ENCODE peak calls at places on chromosomes 12 and 14, in six cellular contexts. One of them, this sample, is unnamed.

GRCh38 chr14:64682173-64682710 is 22.0 kb upstream of the PLEKHG3 start:
- DNase-seq in tibial artery: peak; percentile 83
- DNase-seq in esophagus squamous epithelium: no peak
- DNase-seq in uterus: peak; percentile 86
- DNase-seq in MG63: peak; percentile 96
- DNase-seq in suprapubic skin: no peak
- DNase-seq in this sample: peak; percentile 81

GRCh38 chr14:96264850-96265249 is 8.8 kb downstream of the BDKRB1 start:
- DNase-seq in uterus: no peak
- DNase-seq in esophagus squamous epithelium: no peak
- DNase-seq in MG63: no peak
- DNase-seq in tibial artery: no peak
- DNase-seq in suprapubic skin: no peak
- DNase-seq in this sample: no peak

GRCh38 chr14:36600431-36600830 is 18.0 kb upstream of the NKX2-8 start:
- DNase-seq in tibial artery: no peak
- DNase-seq in suprapubic skin: no peak
- DNase-seq in esophagus squamous epithelium: no peak
- DNase-seq in uterus: no peak
- DNase-seq in MG63: no peak
- DNase-seq in this sample: no peak

GRCh38 chr12:128911861-128912260 is 58.6 kb downstream of the GLT1D1 start:
- DNase-seq in uterus: no peak
- DNase-seq in esophagus squamous epithelium: no peak
- DNase-seq in tibial artery: no peak
- DNase-seq in suprapubic skin: no peak
- DNase-seq in MG63: no peak
- DNase-seq in this sample: no peak

GRCh38 chr12:50101663-50102062 is 2.1 kb upstream of the GPD1 start:
- DNase-seq in suprapubic skin: no peak
- DNase-seq in tibial artery: no peak
- DNase-seq in uterus: no peak
- DNase-seq in MG63: peak; percentile 19
- DNase-seq in esophagus squamous epithelium: no peak
- DNase-seq in this sample: no peak

GRCh38 chr12:116288735-116289134 is 11.2 kb upstream of the MED13L start:
- DNase-seq in esophagus squamous epithelium: no peak
- DNase-seq in uterus: no peak
- DNase-seq in MG63: no peak
- DNase-seq in tibial artery: no peak
- DNase-seq in suprapubic skin: no peak
- DNase-seq in this sample: no peak

GRCh38 chr12:54201001-54201794 is 12.4 kb upstream of the SMUG1 start:
- DNase-seq in esophagus squamous epithelium: no peak
- DNase-seq in MG63: peak; percentile 73
- DNase-seq in tibial artery: peak; percentile 49
- DNase-seq in uterus: peak; percentile 38
- DNase-seq in suprapubic skin: peak; percentile 88
- DNase-seq in this sample: peak; percentile 88

GRCh38 chr12:122096591-122097149 is 18.1 kb downstream of the MLXIP start:
- DNase-seq in MG63: no peak
- DNase-seq in esophagus squamous epithelium: no peak
- DNase-seq in tibial artery: no peak
- DNase-seq in suprapubic skin: peak; percentile 57
- DNase-seq in uterus: no peak
- DNase-seq in this sample: no peak

GRCh38 chr12:55742719-55743130 is at the start of gene GDF11:
- DNase-seq in esophagus squamous epithelium: no peak
- DNase-seq in uterus: peak; percentile 87
- DNase-seq in suprapubic skin: peak; percentile 87
- DNase-seq in MG63: peak; percentile 84
- DNase-seq in tibial artery: peak; percentile 74
- DNase-seq in this sample: peak; percentile 89

GRCh38 chr14:92122761-92123160 is 992 bp downstream of the CPSF2 start:
- DNase-seq in uterus: no peak
- DNase-seq in MG63: peak; percentile 8
- DNase-seq in suprapubic skin: no peak
- DNase-seq in esophagus squamous epithelium: no peak
- DNase-seq in tibial artery: no peak
- DNase-seq in this sample: no peak

GRCh38 chr14:22713631-22713950 is 52.9 kb upstream of the OXA1L start:
- DNase-seq in esophagus squamous epithelium: no peak
- DNase-seq in uterus: no peak
- DNase-seq in tibial artery: no peak
- DNase-seq in suprapubic skin: no peak
- DNase-seq in MG63: no peak
- DNase-seq in this sample: no peak

GRCh38 chr14:97584528-97584927 is 787.3 kb downstream of the VRK1 start:
- DNase-seq in MG63: no peak
- DNase-seq in uterus: no peak
- DNase-seq in tibial artery: no peak
- DNase-seq in esophagus squamous epithelium: no peak
- DNase-seq in suprapubic skin: no peak
- DNase-seq in this sample: no peak

GRCh38 chr14:75381642-75382041 is 46.2 kb upstream of the JDP2 start:
- DNase-seq in suprapubic skin: no peak
- DNase-seq in uterus: no peak
- DNase-seq in tibial artery: no peak
- DNase-seq in esophagus squamous epithelium: no peak
- DNase-seq in MG63: no peak
- DNase-seq in this sample: no peak

GRCh38 chr14:95918466-95918865 is 41.8 kb downstream of the TUNAR start:
- DNase-seq in suprapubic skin: no peak
- DNase-seq in esophagus squamous epithelium: no peak
- DNase-seq in MG63: no peak
- DNase-seq in uterus: no peak
- DNase-seq in tibial artery: no peak
- DNase-seq in this sample: no peak

DNA sequence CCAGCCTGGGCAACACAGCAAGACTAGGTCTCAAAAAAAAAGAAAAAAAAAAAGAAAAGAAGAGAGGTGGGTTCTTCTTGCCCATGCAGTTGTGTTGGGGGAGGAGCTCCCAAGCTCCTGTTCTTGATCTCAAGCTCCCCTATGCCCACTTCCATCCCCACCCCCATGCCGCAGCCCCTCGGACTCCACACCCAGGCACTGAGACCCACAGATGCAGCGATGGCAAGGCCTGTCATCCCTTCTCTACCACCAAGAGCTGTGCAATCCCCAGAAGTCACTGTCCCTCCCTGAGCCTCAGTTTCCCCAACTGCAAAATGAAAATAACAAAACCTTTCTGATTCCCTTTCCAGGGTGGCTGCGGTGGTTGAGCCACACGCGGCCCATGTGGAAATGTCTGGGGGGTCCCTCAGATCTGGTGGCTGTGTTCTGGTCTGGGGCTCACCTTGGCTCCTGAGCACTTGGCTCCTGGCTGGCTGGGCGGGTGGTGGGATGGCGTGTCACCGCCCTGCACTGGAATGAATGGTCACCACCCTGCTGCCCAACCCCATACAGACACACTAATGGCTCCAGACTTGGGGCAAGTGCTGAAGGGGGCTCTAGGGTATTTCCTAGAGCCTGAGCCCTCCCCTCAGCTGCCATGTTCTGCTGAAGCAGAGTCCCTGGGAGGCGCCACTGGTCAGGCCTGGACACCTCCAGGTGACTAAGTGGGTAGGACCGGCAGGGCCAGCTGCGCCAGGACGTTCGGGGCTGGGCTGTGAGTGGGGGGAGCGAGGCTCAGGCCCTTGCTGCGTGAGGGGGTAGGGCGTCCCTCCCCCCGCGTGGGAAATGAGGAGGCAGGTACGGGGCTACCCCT is 22.5 kb upstream of the KIF26A start:
- DNase-seq in uterus: peak; percentile 12
- DNase-seq in tibial artery: no peak
- DNase-seq in suprapubic skin: peak; percentile 69
- DNase-seq in MG63: no peak
- DNase-seq in esophagus squamous epithelium: no peak
- DNase-seq in this sample: peak; percentile 80
- H3K4me3 ChIP-seq in uterus: peak overlapping the region; percentile 42
- H3K4me3 ChIP-seq in tibial artery: peak overlapping the region; percentile 33
- H3K4me3 ChIP-seq in suprapubic skin: peak overlapping the region; percentile 67
- H3K4me3 ChIP-seq in MG63: no peak overlapping the region
- H3K4me3 ChIP-seq in esophagus squamous epithelium: peak overlapping the region; percentile 54
- H3K4me3 ChIP-seq in this sample: peak overlapping the region; percentile 42

GRCh38 chr12:113480336-113480688 is 8.6 kb upstream of the LHX5 start:
- DNase-seq in uterus: no peak
- DNase-seq in MG63: no peak
- DNase-seq in suprapubic skin: no peak
- DNase-seq in esophagus squamous epithelium: no peak
- DNase-seq in tibial artery: no peak
- DNase-seq in this sample: no peak

GRCh38 chr12:113478351-113479011 is 6.8 kb upstream of the LHX5 start:
- DNase-seq in uterus: no peak
- DNase-seq in tibial artery: no peak
- DNase-seq in MG63: no peak
- DNase-seq in suprapubic skin: no peak
- DNase-seq in esophagus squamous epithelium: no peak
- DNase-seq in this sample: no peak

GRCh38 chr12:113477842-113478215 is 6.2 kb upstream of the LHX5 start:
- DNase-seq in esophagus squamous epithelium: no peak
- DNase-seq in tibial artery: no peak
- DNase-seq in suprapubic skin: no peak
- DNase-seq in MG63: no peak
- DNase-seq in uterus: no peak
- DNase-seq in this sample: no peak

GRCh38 chr12:113479578-113480335 is 8.1 kb upstream of the LHX5 start:
- DNase-seq in tibial artery: no peak
- DNase-seq in MG63: peak; percentile 36
- DNase-seq in suprapubic skin: no peak
- DNase-seq in esophagus squamous epithelium: no peak
- DNase-seq in uterus: no peak
- DNase-seq in this sample: no peak

DNA sequence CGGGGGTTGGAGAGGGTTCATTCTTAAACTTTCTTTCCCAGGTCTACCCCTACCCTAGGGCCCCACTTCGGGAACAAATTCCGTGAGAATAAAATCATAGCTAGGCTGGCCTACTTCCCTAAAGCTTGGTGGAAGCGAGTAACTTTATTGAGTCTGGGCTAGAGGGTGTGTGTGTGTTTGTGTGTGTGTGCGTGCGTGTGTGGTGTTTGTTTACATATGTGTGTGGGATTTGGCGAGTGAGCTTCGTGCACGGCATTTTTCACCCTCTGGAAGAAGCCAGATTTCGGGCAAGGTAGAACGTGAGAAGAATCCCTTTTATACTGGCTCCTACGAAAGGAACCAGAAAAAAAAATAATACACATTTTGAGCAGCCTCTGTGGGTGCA is 7.5 kb upstream of the LHX5 start:
- DNase-seq in MG63: no peak
- DNase-seq in suprapubic skin: no peak
- DNase-seq in tibial artery: no peak
- DNase-seq in uterus: no peak
- DNase-seq in esophagus squamous epithelium: no peak
- DNase-seq in this sample: no peak
- H3K27me3 ChIP-seq in MG63: peaks cover 59% of the 10 kb centered on the region
- H3K27me3 ChIP-seq in suprapubic skin: peaks cover 99% of the 10 kb centered on the region
- H3K27me3 ChIP-seq in tibial artery: peaks cover 4% of the 10 kb centered on the region
- H3K27me3 ChIP-seq in uterus: peaks cover 54% of the 10 kb centered on the region
- H3K27me3 ChIP-seq in esophagus squamous epithelium: peaks cover 100% of the 10 kb centered on the region
- H3K27me3 ChIP-seq in this sample: peaks cover 99% of the 10 kb centered on the region

GRCh38 chr12:48818831-48819590 is 715 bp downstream of the CACNB3 start:
- DNase-seq in tibial artery: no peak
- DNase-seq in uterus: peak; percentile 52
- DNase-seq in suprapubic skin: no peak
- DNase-seq in MG63: peak; percentile 25
- DNase-seq in esophagus squamous epithelium: no peak
- DNase-seq in this sample: no peak

GRCh38 chr12:48822139-48822538 is 3.8 kb downstream of the CACNB3 start:
- DNase-seq in uterus: no peak
- DNase-seq in suprapubic skin: no peak
- DNase-seq in esophagus squamous epithelium: no peak
- DNase-seq in MG63: no peak
- DNase-seq in tibial artery: no peak
- DNase-seq in this sample: no peak

GRCh38 chr12:48819986-48820385 is 1.7 kb downstream of the CACNB3 start:
- DNase-seq in uterus: no peak
- DNase-seq in suprapubic skin: no peak
- DNase-seq in esophagus squamous epithelium: no peak
- DNase-seq in MG63: no peak
- DNase-seq in tibial artery: no peak
- DNase-seq in this sample: no peak

GRCh38 chr12:48817957-48818830 is at the start of gene CACNB3:
- DNase-seq in MG63: peak; percentile 63
- DNase-seq in suprapubic skin: peak; percentile 85
- DNase-seq in uterus: peak; percentile 84
- DNase-seq in esophagus squamous epithelium: no peak
- DNase-seq in tibial artery: peak; percentile 76
- DNase-seq in this sample: peak; percentile 94

GRCh38 chr12:48820406-48820805 is 2.1 kb downstream of the CACNB3 start:
- DNase-seq in MG63: no peak
- DNase-seq in tibial artery: no peak
- DNase-seq in esophagus squamous epithelium: no peak
- DNase-seq in suprapubic skin: no peak
- DNase-seq in uterus: no peak
- DNase-seq in this sample: no peak
- H3K4me3 ChIP-seq in MG63: no peak overlapping the region
- H3K4me3 ChIP-seq in tibial artery: no peak overlapping the region
- H3K4me3 ChIP-seq in esophagus squamous epithelium: no peak overlapping the region
- H3K4me3 ChIP-seq in suprapubic skin: no peak overlapping the region
- H3K4me3 ChIP-seq in uterus: no peak overlapping the region
- H3K4me3 ChIP-seq in this sample: no peak overlapping the region

DNA sequence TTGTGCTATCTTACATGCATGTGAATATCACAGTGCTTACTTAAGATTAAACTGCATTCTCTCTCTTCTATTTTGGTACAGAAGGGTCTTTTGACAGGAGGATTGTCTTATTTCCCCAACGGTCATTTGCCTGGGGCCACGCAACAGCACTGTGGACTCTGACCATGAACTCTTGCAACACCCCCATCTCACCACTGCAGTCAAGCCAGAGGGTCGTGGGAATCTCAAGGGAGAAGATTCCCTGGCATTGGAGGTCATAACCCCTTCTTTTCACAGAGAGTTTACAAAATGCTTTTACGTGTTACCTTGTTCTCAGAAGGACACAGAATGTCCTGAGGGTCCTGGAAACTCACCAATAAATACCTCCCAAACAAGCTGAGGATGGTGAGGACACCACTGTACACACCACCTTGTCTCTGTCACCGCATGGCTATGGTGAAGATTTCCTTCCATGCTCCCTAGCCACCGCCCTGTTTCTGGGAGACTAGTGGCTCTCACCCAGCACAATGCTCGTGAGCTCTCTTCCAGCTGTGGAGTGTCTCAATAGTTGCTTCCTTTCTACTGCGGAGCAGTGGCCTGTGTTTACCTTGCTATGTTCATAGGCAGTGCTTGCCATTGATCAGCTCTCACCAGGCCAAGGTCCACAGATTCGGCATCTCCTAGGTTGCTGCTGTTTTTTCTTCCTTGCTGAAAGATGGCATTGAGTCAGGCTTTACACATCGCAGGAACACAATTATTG is 313.4 kb upstream of the RTL1 start:
- DNase-seq in uterus: peak; percentile 8
- DNase-seq in tibial artery: no peak
- DNase-seq in esophagus squamous epithelium: no peak
- DNase-seq in suprapubic skin: no peak
- DNase-seq in MG63: no peak
- DNase-seq in this sample: no peak
- H3K27me3 ChIP-seq in uterus: no peaks in the 10 kb centered on the region
- H3K27me3 ChIP-seq in tibial artery: no peaks in the 10 kb centered on the region
- H3K27me3 ChIP-seq in esophagus squamous epithelium: no peaks in the 10 kb centered on the region
- H3K27me3 ChIP-seq in suprapubic skin: peaks cover 6% of the 10 kb centered on the region
- H3K27me3 ChIP-seq in MG63: no peaks in the 10 kb centered on the region
- H3K27me3 ChIP-seq in this sample: no peaks in the 10 kb centered on the region

GRCh38 chr14:61764342-61765122 is 2.3 kb downstream of the SNAPC1 start:
- DNase-seq in uterus: no peak
- DNase-seq in MG63: no peak
- DNase-seq in esophagus squamous epithelium: no peak
- DNase-seq in tibial artery: no peak
- DNase-seq in suprapubic skin: no peak
- DNase-seq in this sample: no peak
- H3K4me3 ChIP-seq in uterus: no peak overlapping the region
- H3K4me3 ChIP-seq in MG63: peak overlapping the region; percentile 79
- H3K4me3 ChIP-seq in esophagus squamous epithelium: peak overlapping the region; percentile 1
- H3K4me3 ChIP-seq in tibial artery: no peak overlapping the region
- H3K4me3 ChIP-seq in suprapubic skin: peak overlapping the region; percentile 91
- H3K4me3 ChIP-seq in this sample: peak overlapping the region; percentile 91